ENCODE peak calls at places on chromosome 14, in ten cellular contexts. J is stimulated activated CD8-positive, alpha-beta memory T cell treated with anti-CD3 and anti-CD28 coated beads, Interleukin-7, amount 100 ng/mL, for 1 hour; P is naive thymus-derived CD8-positive, alpha-beta T cell; T is endothelial cell; I is nucleus accumbens; D is activated naive CD4-positive, alpha-beta T cell treated with Interleukin-2 at 50 U/mL for 16 hours; V is substantia nigra; Y is memory B cell; U is aorta; Q is coronary artery. F is an unnamed sample.
A peak's percentile ranks its signal among the peaks of the same experiment; 100 is the strongest.

GRCh38 chr14:52950898-52951729 is at the start of gene FERMT2:
- DNase-seq in J (no peak), D (peak; percentile 26), U (peak; percentile 92), P (peak; percentile 10), Y (no peak), I (peak; percentile 88), T (peak; percentile 95), Q (peak; percentile 89), V (peak; percentile 93), F (peak; percentile 24)

GRCh38 chr14:68345738-68346137 is 447.1 kb downstream of the ZFP36L1 start:
- DNase-seq in Y (no peak), U (no peak), P (no peak), D (no peak), J (no peak), I (no peak), Q (no peak), T (no peak), V (no peak), F (no peak)

GRCh38 chr14:64556526-64556925 is 6.8 kb downstream of the PPP1R36 start:
- DNase-seq in Y (no peak), J (no peak), T (no peak), P (no peak), Q (no peak), I (no peak), U (no peak), D (no peak), V (no peak), F (no peak)

GRCh38 chr14:28763914-28764848 is 2.4 kb upstream of the FOXG1 start:
- DNase-seq in I (peak; percentile 36), J (no peak), Y (no peak), D (no peak), U (no peak), Q (no peak), T (no peak), P (no peak), V (no peak), F (no peak)

GRCh38 chr14:60090864-60091519 is 731 bp upstream of the PCNX4 start:
- DNase-seq in P (peak; percentile 39), Q (peak; percentile 79), I (peak; percentile 9), Y (peak; percentile 23), D (no peak), T (no peak), V (peak; percentile 14), U (peak; percentile 52), J (no peak), F (no peak)

GRCh38 chr14:80269338-80269935 is 58.1 kb upstream of the DIO2 start:
- DNase-seq in U (no peak), V (no peak), T (no peak), Y (no peak), I (no peak), J (no peak), D (no peak), Q (no peak), P (no peak), F (no peak)

GRCh38 chr14:35740215-35740614 is 68.9 kb downstream of the RALGAPA1 start:
- DNase-seq in D (no peak), T (no peak), I (no peak), J (no peak), V (no peak), P (no peak), U (no peak), Q (no peak), Y (no peak), F (no peak)

GRCh38 chr14:41925409-41925808 is 318.7 kb downstream of the LRFN5 start:
- DNase-seq in D (no peak), U (no peak), I (no peak), Y (no peak), J (no peak), Q (no peak), T (no peak), V (no peak), P (no peak), F (no peak)

GRCh38 chr14:57610631-57611030 is 117.0 kb upstream of the CCDC198 start:
- DNase-seq in D (no peak), P (no peak), V (no peak), Y (no peak), U (no peak), J (no peak), Q (no peak), I (no peak), T (no peak), F (no peak)

GRCh38 chr14:70707138-70708038 is 65.7 kb downstream of the TTC9 start:
- DNase-seq in T (no peak), U (no peak), J (no peak), Q (no peak), I (no peak), V (no peak), Y (no peak), D (no peak), P (no peak), F (no peak)

GRCh38 chr14:89067293-89067972 is 243.0 kb downstream of the TTC8 start:
- DNase-seq in Q (no peak), U (no peak), I (no peak), D (no peak), P (no peak), J (no peak), Y (no peak), T (no peak), V (no peak), F (no peak)

GRCh38 chr14:102857444-102857843 is 65.0 kb upstream of the AMN start:
- DNase-seq in P (no peak), Q (no peak), J (no peak), Y (no peak), I (no peak), V (no peak), T (no peak), U (no peak), D (no peak), F (no peak)

GRCh38 chr14:95365401-95365800 is 45.7 kb upstream of the CLMN start:
- DNase-seq in Q (no peak), P (no peak), J (no peak), D (no peak), U (no peak), T (no peak), Y (no peak), V (no peak), I (no peak), F (no peak)

GRCh38 chr14:52951730-52952481 is 1.1 kb upstream of the FERMT2 start:
- DNase-seq in I (no peak), Y (no peak), T (peak; percentile 51), P (peak; percentile 17), V (peak; percentile 36), D (peak; percentile 4), J (no peak), Q (no peak), U (peak; percentile 64), F (no peak)

GRCh38 chr14:97138801-97139200 is 341.6 kb downstream of the VRK1 start:
- DNase-seq in V (no peak), Q (no peak), D (no peak), Y (no peak), P (no peak), J (no peak), U (no peak), I (no peak), T (no peak), F (no peak)

GRCh38 chr14:40119765-40120164 is 687.5 kb upstream of the FBXO33 start:
- DNase-seq in Q (no peak), U (no peak), T (no peak), J (no peak), Y (no peak), I (no peak), D (no peak), P (no peak), V (no peak), F (no peak)

GRCh38 chr14:79418649-79419415 is 792.5 kb downstream of the DIO2 start:
- DNase-seq in J (no peak), P (no peak), D (no peak), T (no peak), Q (no peak), I (no peak), Y (no peak), V (no peak), U (no peak), F (no peak)

F was measured in activated B cell treated with CpG ODN at 0.5 μM for 24 hours.